ENCODE peak calls at places on chromosomes 6 and 20, in five cellular contexts. N is brain microvascular endothelial cell, Y is skeletal muscle cell, W is lung, I is GM12865. P is an unnamed sample.

GRCh38 chr20:9270831-9271230 is 201.9 kb downstream of the PLCB4 start:
- DNase-seq in Y (peak), W (no peak), I (no peak), N (peak), P (no peak)

GRCh38 chr6:56671651-56672461 is 29.2 kb upstream of the DST start:
- DNase-seq in W (no peak), Y (no peak), I (no peak), N (no peak), P (no peak)

GRCh38 chr6:168035661-168036616 is 38.5 kb downstream of the KIF25 start:
- DNase-seq in I (no peak), Y (no peak), N (peak), W (no peak), P (no peak)

GRCh38 chr20:18679020-18679419 is 91.2 kb downstream of the DTD1 start:
- DNase-seq in Y (no peak), W (no peak), I (peak), N (peak), P (peak)

GRCh38 chr6:15781333-15781732 is 118.5 kb upstream of the DTNBP1 start:
- DNase-seq in N (no peak), W (no peak), I (no peak), Y (no peak), P (no peak)

GRCh38 chr6:151136141-151136755 is 103.5 kb upstream of the AKAP12 start:
- DNase-seq in I (no peak), Y (no peak), W (no peak), N (no peak), P (no peak)

GRCh38 chr6:143227675-143228074 is 167.0 kb downstream of the AIG1 start:
- DNase-seq in I (no peak), W (no peak), Y (no peak), N (no peak), P (no peak)

GRCh38 chr6:73639015-73639414 is 14.8 kb downstream of the SLC17A5 start:
- DNase-seq in W (no peak), Y (no peak), I (no peak), N (no peak), P (no peak)

GRCh38 chr6:141107562-141108160 is 1025.1 kb upstream of the GJE1 start:
- DNase-seq in I (peak), Y (no peak), N (peak), W (no peak), P (no peak)

GRCh38 chr20:17628101-17628841 is 53.8 kb downstream of the RRBP1 start:
- DNase-seq in N (no peak), I (no peak), Y (no peak), W (no peak), P (no peak)

GRCh38 chr20:50712771-50713676 is 18.4 kb upstream of the PARD6B start:
- DNase-seq in I (no peak), N (no peak), W (no peak), Y (no peak), P (no peak)

GRCh38 chr6:160929831-160930230 is 61.7 kb upstream of the MAP3K4 start:
- DNase-seq in W (no peak), I (no peak), N (no peak), Y (no peak), P (no peak)

GRCh38 chr6:6713660-6714446 is 125.3 kb downstream of the LY86 start:
- DNase-seq in N (peak), W (no peak), Y (no peak), I (peak), P (no peak)

GRCh38 chr20:25058051-25058796 is at the start of gene ACSS1:
- DNase-seq in W (peak), N (no peak), Y (no peak), I (peak), P (peak)

GRCh38 chr6:54361734-54362133 is 53.5 kb downstream of the TINAG start:
- DNase-seq in Y (no peak), N (no peak), W (no peak), I (no peak), P (no peak)

GRCh38 chr6:52160468-52161104 is 25.6 kb upstream of the IL17A start:
- DNase-seq in Y (no peak), W (no peak), I (no peak), N (no peak), P (no peak)

GRCh38 chr6:131979515-131980337 is 28.6 kb upstream of the CCN2 start:
- DNase-seq in N (peak), W (no peak), I (no peak), Y (peak), P (no peak)

GRCh38 chr6:12233693-12234551 is 56.2 kb upstream of the EDN1 start:
- DNase-seq in W (peak), Y (peak), I (peak), N (peak), P (peak)

GRCh38 chr6:136403166-136403980 is 113.7 kb upstream of the BCLAF1 start:
- DNase-seq in N (peak), W (no peak), Y (peak), I (no peak), P (no peak)

GRCh38 chr6:21393426-21394165 is 200.0 kb upstream of the SOX4 start:
- DNase-seq in I (no peak), N (no peak), W (no peak), Y (no peak), P (no peak)

GRCh38 chr6:53461041-53461656 is 83.8 kb downstream of the GCLC start:
- DNase-seq in N (no peak), W (no peak), I (peak), Y (no peak), P (no peak)

DNA sequence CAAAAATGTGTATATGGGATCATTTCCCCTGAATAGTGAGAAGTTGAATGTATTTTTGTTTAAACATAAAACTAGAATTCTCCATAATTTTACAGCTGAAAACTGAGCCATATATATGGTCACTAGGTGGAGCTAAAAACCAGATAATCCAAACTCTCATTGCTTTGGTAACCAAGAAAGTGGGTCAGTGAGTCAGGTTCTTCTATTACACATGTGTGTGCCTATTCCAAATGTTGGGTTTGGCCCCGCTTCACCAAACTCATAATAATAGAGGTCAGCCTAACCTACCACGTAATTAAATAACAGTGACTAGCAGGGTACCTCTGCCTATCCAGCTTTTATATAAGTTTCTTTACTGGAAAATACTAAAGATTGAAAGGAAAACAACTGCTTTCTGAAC is 19.3 kb upstream of the RNGTT start:
- DNase-seq in Y (peak), W (no peak), N (peak), I (peak), P (peak)
- H3K4me3 ChIP-seq in Y (no peak), W (no peak), N (no peak), I (no peak), P (no peak)

GRCh38 chr20:21127201-21127981 is 1.5 kb downstream of the KIZ start:
- DNase-seq in W (no peak), N (no peak), Y (no peak), I (no peak), P (no peak)

GRCh38 chr20:21125849-21126840 is at the start of gene KIZ:
- DNase-seq in I (peak), N (peak), W (peak), Y (peak), P (peak)

GRCh38 chr20:21129861-21130260 is 4.0 kb downstream of the KIZ start:
- DNase-seq in Y (no peak), W (no peak), I (no peak), N (no peak), P (no peak)

GRCh38 chr20:21124190-21124589 is 1.7 kb upstream of the KIZ start:
- DNase-seq in I (no peak), N (no peak), W (no peak), Y (no peak), P (no peak)

DNA sequence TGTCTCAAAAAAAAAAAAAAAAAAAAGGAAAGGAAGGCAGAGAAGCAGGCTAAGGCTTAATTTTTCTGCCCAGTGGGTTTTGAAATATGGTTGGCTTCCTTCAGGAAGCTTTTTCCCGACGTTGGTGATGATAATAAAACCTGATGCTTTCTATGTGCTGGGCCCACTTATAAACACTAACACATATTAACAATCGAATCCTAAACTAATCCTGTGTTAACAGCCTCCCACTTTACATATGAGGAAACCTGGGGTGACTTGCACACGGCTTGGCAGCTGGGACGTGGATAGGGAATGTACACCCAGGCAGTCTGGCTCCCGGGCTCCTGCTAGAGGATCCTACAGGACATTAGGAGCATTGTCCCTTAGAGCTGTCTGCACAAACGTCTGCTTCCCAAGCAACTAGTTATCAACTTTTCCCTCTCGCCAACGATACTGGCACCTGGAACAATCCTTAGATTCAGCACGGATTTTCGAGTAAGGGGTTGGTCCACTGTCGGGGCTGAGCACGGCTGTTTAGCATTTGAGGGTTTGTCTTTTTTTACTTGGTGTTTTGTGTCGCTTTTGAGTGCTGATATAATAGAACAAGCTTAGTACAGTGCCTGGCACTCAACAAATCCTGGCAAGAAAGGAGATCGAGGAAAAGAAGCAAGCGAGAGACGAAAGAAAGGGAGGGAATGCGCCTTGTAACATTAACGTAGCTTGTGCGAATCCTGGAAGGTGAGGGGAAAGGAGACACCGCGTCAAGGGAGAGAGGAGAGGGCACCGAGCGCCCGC is 622 bp upstream of the KIZ start:
- DNase-seq in N (peak), Y (no peak), I (no peak), W (no peak), P (peak)
- H3K4me3 ChIP-seq in N (peak), Y (peak), I (peak), W (peak), P (peak)

DNA sequence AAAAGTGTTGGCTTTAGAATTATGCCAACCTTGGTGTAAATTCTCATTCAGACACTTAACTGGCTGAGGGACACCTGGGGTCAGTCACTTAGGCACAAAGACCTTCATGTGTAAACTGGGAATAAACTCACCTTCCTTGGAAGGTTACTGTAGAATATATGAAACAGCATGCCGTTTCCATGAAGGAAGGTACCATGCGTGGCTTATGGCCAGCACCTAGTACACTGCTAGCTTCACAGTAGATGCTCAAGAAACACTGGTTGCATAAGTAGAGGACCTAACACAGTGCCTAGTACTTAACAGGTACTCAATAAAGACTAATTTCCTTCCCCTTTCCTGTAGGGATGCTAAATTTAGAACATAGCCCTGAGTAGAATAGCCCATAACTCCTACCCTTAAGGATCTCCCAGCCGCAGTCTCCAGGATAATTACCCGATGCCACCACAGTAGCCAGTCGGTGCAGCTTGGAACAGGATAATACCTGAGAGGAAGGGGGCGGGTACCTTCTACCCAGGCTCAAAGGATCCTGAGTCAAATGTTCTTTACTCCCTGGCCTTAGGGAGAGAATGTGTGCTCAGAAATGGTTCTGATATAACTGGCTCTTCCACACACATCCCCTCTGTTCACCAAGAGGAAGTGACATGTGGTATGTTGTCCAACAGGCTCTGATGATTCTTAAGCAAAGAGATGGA is 3.6 kb downstream of the BCL2L1 start:
- DNase-seq in Y (no peak), I (no peak), W (peak), N (no peak), P (peak)
- H3K4me3 ChIP-seq in Y (peak), I (peak), W (peak), N (no peak), P (peak)

GRCh38 chr20:57263767-57264150 is 2.7 kb downstream of the BMP7 start:
- DNase-seq in Y (no peak), I (no peak), W (no peak), N (no peak), P (no peak)

GRCh38 chr20:57266251-57267157 is at the start of gene BMP7:
- DNase-seq in W (no peak), N (no peak), Y (no peak), I (no peak), P (no peak)

GRCh38 chr20:57264151-57264792 is 2.2 kb downstream of the BMP7 start:
- DNase-seq in N (no peak), I (no peak), Y (no peak), W (no peak), P (peak)

GRCh38 chr20:57265649-57266250 is 691 bp downstream of the BMP7 start:
- DNase-seq in N (no peak), I (no peak), W (no peak), Y (no peak), P (no peak)

DNA sequence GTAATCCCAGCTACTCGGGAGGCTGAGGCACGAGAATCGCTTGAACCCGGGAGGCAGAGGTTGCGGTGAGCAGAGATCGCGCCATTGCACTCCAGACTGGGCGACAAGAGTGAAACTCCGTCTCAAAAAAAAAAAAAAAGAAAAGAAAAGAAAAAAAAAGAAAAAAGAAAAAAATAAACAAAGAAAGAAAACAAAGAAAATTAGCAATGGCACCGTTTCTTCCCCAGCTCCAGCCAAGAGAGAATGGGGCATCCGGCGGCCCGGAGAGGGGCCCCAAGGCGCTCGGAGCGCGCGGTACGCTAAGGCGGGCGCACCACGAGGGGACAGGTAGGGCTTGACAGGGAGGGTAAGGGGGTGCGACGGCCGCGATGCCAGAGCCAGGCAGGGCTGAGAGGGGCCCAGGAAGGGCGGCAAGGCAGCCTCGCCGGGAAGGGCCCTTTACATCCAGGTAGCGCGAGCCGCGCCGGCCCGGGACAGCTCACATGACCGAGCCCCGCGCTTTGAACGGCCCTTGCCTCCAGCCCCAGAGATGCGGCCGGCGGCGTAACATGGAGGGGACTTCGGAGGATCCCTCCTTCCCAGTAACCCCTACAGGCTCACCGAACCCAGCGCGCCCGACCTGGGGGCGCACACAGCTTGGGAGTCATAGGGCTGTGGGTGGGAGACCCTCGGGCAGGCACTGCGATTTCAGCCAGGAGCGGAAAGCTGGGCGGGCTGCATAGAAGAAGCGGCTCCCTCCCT is 1.4 kb downstream of the BMP7 start:
- DNase-seq in W (no peak), Y (no peak), I (no peak), N (no peak), P (no peak)
- H3K4me3 ChIP-seq in W (no peak), Y (no peak), I (no peak), N (no peak), P (peak)

DNA sequence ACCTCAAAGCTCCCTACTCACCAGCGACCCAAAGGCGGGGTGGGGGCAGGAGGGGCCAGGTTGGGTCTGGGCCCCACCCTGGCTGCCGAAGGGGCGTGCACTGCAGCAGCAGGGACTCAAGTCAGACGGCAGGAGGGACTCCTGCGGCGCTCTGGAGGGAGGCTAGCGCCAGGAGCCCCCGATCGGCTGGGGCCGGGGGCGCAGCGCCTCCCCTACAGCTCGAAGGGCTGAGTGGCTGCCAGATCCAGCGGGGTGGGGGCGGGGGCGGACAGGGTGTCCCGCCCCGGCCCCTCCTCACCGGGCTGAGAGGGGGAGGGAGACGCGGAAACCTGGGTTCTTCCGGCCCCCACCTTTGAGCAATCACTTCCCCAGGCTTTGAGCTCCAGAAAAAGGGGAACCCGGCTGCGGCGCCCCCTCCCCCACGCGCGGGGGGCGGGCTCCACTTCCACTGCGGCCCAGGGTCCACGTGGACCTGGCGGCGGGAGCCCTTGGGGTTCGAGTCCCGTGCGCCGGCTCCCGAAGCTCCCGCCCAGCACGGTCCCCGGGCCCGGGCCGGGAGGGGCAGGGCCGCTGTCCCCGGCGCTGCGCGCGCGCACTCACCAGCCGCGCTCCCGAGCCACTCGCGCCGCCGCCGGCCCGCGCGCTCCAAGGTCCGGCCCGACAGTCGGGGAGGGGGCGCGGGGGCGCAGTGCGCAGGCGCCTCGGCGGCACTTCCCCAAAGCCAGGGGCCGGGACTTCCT is at the start of gene RGS19:
- DNase-seq in W (peak), I (peak), Y (no peak), N (no peak), P (peak)
- H3K4me3 ChIP-seq in W (peak), I (peak), Y (peak), N (peak), P (peak)

GRCh38 chr20:13082366-13082765 is 73.6 kb downstream of the SPTLC3 start:
- DNase-seq in Y (no peak), I (no peak), W (no peak), N (no peak), P (no peak)
- H3K4me3 ChIP-seq in Y (no peak), I (no peak), W (no peak), N (no peak), P (no peak)